ENCODE peak calls at places on chromosomes 3 and 15, in five cellular contexts. One of them, this sample, is unnamed.

GRCh38 chr15:94670436-94671034 is 439.2 kb downstream of the MCTP2 start:
- DNase-seq in breast epithelium: no peak
- DNase-seq in hepatocyte: peak
- DNase-seq in trophoblast cell: peak
- DNase-seq in brain microvascular endothelial cell: peak
- DNase-seq in this sample: peak

GRCh38 chr3:181700168-181701087 is 11.3 kb upstream of the SOX2 start:
- DNase-seq in hepatocyte: peak
- DNase-seq in breast epithelium: no peak
- DNase-seq in brain microvascular endothelial cell: peak
- DNase-seq in trophoblast cell: peak
- DNase-seq in this sample: peak

GRCh38 chr3:114480442-114480841 is 186.6 kb downstream of the TIGIT start:
- DNase-seq in brain microvascular endothelial cell: no peak
- DNase-seq in trophoblast cell: peak
- DNase-seq in hepatocyte: peak
- DNase-seq in breast epithelium: no peak
- DNase-seq in this sample: no peak

GRCh38 chr15:25481208-25481862 is 42.5 kb upstream of the UBE3A start:
- DNase-seq in brain microvascular endothelial cell: no peak
- DNase-seq in hepatocyte: no peak
- DNase-seq in breast epithelium: no peak
- DNase-seq in trophoblast cell: peak
- DNase-seq in this sample: no peak

GRCh38 chr3:156620260-156620659 is 54.1 kb upstream of the TIPARP start:
- DNase-seq in trophoblast cell: peak
- DNase-seq in brain microvascular endothelial cell: peak
- DNase-seq in breast epithelium: no peak
- DNase-seq in hepatocyte: peak
- DNase-seq in this sample: no peak

GRCh38 chr3:143307613-143308183 is 188.1 kb downstream of the CHST2 start:
- DNase-seq in brain microvascular endothelial cell: peak
- DNase-seq in hepatocyte: peak
- DNase-seq in trophoblast cell: peak
- DNase-seq in breast epithelium: no peak
- DNase-seq in this sample: peak

GRCh38 chr3:154971771-154972326 is 108.3 kb upstream of the MME start:
- DNase-seq in trophoblast cell: peak
- DNase-seq in hepatocyte: no peak
- DNase-seq in brain microvascular endothelial cell: no peak
- DNase-seq in breast epithelium: peak
- DNase-seq in this sample: peak

GRCh38 chr3:89300519-89300918 is 193.1 kb downstream of the EPHA3 start:
- DNase-seq in breast epithelium: no peak
- DNase-seq in brain microvascular endothelial cell: no peak
- DNase-seq in hepatocyte: no peak
- DNase-seq in trophoblast cell: no peak
- DNase-seq in this sample: no peak

GRCh38 chr15:60004019-60004845 is at the start of gene FOXB1:
- DNase-seq in breast epithelium: no peak
- DNase-seq in hepatocyte: peak
- DNase-seq in brain microvascular endothelial cell: no peak
- DNase-seq in trophoblast cell: peak
- DNase-seq in this sample: no peak

GRCh38 chr3:56269755-56270154 is 198.5 kb downstream of the ERC2 start:
- DNase-seq in hepatocyte: no peak
- DNase-seq in breast epithelium: no peak
- DNase-seq in brain microvascular endothelial cell: no peak
- DNase-seq in trophoblast cell: no peak
- DNase-seq in this sample: no peak

GRCh38 chr15:70762469-70763119 is 764 bp downstream of the UACA start:
- DNase-seq in trophoblast cell: peak
- DNase-seq in breast epithelium: peak
- DNase-seq in brain microvascular endothelial cell: peak
- DNase-seq in hepatocyte: peak
- DNase-seq in this sample: no peak

GRCh38 chr3:161413127-161413854 is 42.0 kb upstream of the SPTSSB start:
- DNase-seq in hepatocyte: no peak
- DNase-seq in brain microvascular endothelial cell: peak
- DNase-seq in breast epithelium: peak
- DNase-seq in trophoblast cell: no peak
- DNase-seq in this sample: no peak

GRCh38 chr3:52236424-52236886 is 2.5 kb downstream of the TWF2 start:
- DNase-seq in breast epithelium: no peak
- DNase-seq in brain microvascular endothelial cell: no peak
- DNase-seq in trophoblast cell: no peak
- DNase-seq in hepatocyte: no peak
- DNase-seq in this sample: no peak

GRCh38 chr15:59668571-59668970 is 11.3 kb upstream of the GTF2A2 start:
- DNase-seq in breast epithelium: no peak
- DNase-seq in trophoblast cell: no peak
- DNase-seq in brain microvascular endothelial cell: no peak
- DNase-seq in hepatocyte: no peak
- DNase-seq in this sample: no peak

GRCh38 chr3:51544011-51544775 is 5.7 kb downstream of the RAD54L2 start:
- DNase-seq in breast epithelium: no peak
- DNase-seq in brain microvascular endothelial cell: no peak
- DNase-seq in trophoblast cell: no peak
- DNase-seq in hepatocyte: no peak
- DNase-seq in this sample: no peak

GRCh38 chr15:96463376-96463775 is 132.9 kb downstream of the NR2F2 start:
- DNase-seq in hepatocyte: no peak
- DNase-seq in brain microvascular endothelial cell: no peak
- DNase-seq in breast epithelium: no peak
- DNase-seq in trophoblast cell: no peak
- DNase-seq in this sample: no peak

GRCh38 chr3:13016083-13016725 is 57.0 kb downstream of the IQSEC1 start:
- DNase-seq in brain microvascular endothelial cell: no peak
- DNase-seq in trophoblast cell: no peak
- DNase-seq in breast epithelium: no peak
- DNase-seq in hepatocyte: no peak
- DNase-seq in this sample: no peak

GRCh38 chr3:13018039-13018431 is 55.2 kb downstream of the IQSEC1 start:
- DNase-seq in trophoblast cell: no peak
- DNase-seq in breast epithelium: no peak
- DNase-seq in hepatocyte: no peak
- DNase-seq in brain microvascular endothelial cell: no peak
- DNase-seq in this sample: no peak

GRCh38 chr3:13018561-13019242 is 54.5 kb downstream of the IQSEC1 start:
- DNase-seq in breast epithelium: no peak
- DNase-seq in hepatocyte: no peak
- DNase-seq in trophoblast cell: no peak
- DNase-seq in brain microvascular endothelial cell: no peak
- DNase-seq in this sample: no peak

GRCh38 chr3:13016726-13017255 is 56.4 kb downstream of the IQSEC1 start:
- DNase-seq in breast epithelium: no peak
- DNase-seq in trophoblast cell: no peak
- DNase-seq in brain microvascular endothelial cell: no peak
- DNase-seq in hepatocyte: no peak
- DNase-seq in this sample: no peak

DNA sequence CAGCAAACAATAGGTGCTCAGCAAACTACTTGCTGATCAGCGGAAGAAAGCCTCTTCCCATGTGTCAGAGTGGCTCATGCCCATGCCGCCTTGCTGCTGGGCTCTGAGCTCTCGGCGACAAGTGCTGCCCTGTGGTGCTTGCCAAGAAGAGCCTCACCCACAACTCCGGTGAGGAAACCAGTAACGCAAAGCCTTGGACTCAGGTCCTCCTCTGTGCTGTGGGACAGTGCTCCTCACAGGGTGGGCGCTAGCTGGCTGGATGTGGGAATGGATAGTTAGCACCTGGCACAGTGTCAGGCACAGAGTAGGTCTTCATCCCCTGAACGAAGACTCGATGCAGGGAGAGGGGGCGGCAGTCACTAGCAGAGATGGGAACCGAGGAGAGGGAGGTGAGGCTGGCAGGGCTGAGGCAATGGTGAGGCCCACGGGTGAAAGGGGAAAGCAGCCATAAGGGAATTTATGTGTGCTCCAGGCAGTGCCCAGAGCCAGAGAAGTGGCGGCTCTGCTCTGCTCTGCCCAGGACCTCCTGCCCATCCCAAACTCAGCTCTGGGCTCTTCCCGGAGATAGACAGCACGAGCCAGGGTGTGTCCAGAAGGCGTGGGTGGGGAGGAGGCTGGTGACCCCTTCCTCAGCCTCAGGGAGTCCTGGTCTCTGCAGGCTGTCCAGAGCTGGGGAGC is 55.7 kb downstream of the IQSEC1 start:
- DNase-seq in brain microvascular endothelial cell: no peak
- DNase-seq in hepatocyte: no peak
- DNase-seq in breast epithelium: no peak
- DNase-seq in trophoblast cell: no peak
- DNase-seq in this sample: no peak
- H3K4me3 ChIP-seq in brain microvascular endothelial cell: no peak
- H3K4me3 ChIP-seq in hepatocyte: no peak
- H3K4me3 ChIP-seq in breast epithelium: no peak
- H3K4me3 ChIP-seq in trophoblast cell: no peak
- H3K4me3 ChIP-seq in this sample: no peak

GRCh38 chr3:50155491-50155878 is 361 bp downstream of the SEMA3F start:
- DNase-seq in brain microvascular endothelial cell: no peak
- DNase-seq in trophoblast cell: no peak
- DNase-seq in hepatocyte: no peak
- DNase-seq in breast epithelium: no peak
- DNase-seq in this sample: no peak
- H3K4me3 ChIP-seq in brain microvascular endothelial cell: peak
- H3K4me3 ChIP-seq in trophoblast cell: peak
- H3K4me3 ChIP-seq in hepatocyte: peak
- H3K4me3 ChIP-seq in breast epithelium: peak
- H3K4me3 ChIP-seq in this sample: peak

GRCh38 chr15:79967331-79968182 is 3.4 kb downstream of the BCL2A1 start:
- DNase-seq in trophoblast cell: no peak
- DNase-seq in hepatocyte: no peak
- DNase-seq in brain microvascular endothelial cell: no peak
- DNase-seq in breast epithelium: no peak
- DNase-seq in this sample: no peak
- H3K4me3 ChIP-seq in trophoblast cell: no peak
- H3K4me3 ChIP-seq in hepatocyte: no peak
- H3K4me3 ChIP-seq in brain microvascular endothelial cell: no peak
- H3K4me3 ChIP-seq in breast epithelium: no peak
- H3K4me3 ChIP-seq in this sample: no peak

GRCh38 chr3:25455316-25456232 is 27.5 kb downstream of the RARB start:
- DNase-seq in hepatocyte: no peak
- DNase-seq in brain microvascular endothelial cell: peak
- DNase-seq in trophoblast cell: no peak
- DNase-seq in breast epithelium: no peak
- DNase-seq in this sample: no peak

GRCh38 chr3:25456723-25457122 is 28.7 kb downstream of the RARB start:
- DNase-seq in trophoblast cell: no peak
- DNase-seq in brain microvascular endothelial cell: no peak
- DNase-seq in breast epithelium: no peak
- DNase-seq in hepatocyte: no peak
- DNase-seq in this sample: no peak

GRCh38 chr3:25453521-25454410 is 25.7 kb downstream of the RARB start:
- DNase-seq in brain microvascular endothelial cell: peak
- DNase-seq in trophoblast cell: peak
- DNase-seq in breast epithelium: no peak
- DNase-seq in hepatocyte: peak
- DNase-seq in this sample: peak

GRCh38 chr3:25452185-25452584 is 24.1 kb downstream of the RARB start:
- DNase-seq in breast epithelium: no peak
- DNase-seq in brain microvascular endothelial cell: no peak
- DNase-seq in trophoblast cell: no peak
- DNase-seq in hepatocyte: no peak
- DNase-seq in this sample: no peak

DNA sequence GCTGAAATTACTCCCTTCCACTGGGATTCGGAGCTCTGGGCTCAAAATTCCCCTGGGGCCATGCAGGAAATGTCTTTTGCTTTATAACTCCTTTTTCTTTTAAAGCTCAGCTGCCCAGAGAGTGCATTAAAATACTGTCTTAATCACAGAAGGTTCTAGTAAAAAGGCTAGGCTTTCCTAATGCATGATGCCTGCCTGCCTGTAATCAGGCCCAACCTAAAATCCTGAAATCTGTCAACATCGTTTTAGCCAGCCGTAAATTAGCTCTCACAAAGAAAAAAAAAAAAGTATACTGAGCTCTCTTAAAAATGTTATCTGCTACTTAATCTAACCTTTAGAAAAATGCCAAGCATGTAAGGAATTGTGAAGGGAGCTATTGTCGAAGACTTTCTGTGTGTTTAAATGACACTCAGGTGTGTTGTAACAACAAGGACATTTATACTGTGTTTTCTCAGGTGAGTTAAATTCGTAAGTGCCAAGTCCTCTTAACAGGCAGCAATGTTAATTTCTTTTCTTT is 26.4 kb downstream of the RARB start:
- DNase-seq in hepatocyte: no peak
- DNase-seq in trophoblast cell: peak
- DNase-seq in breast epithelium: no peak
- DNase-seq in brain microvascular endothelial cell: no peak
- DNase-seq in this sample: peak
- H3K4me3 ChIP-seq in hepatocyte: no peak
- H3K4me3 ChIP-seq in trophoblast cell: no peak
- H3K4me3 ChIP-seq in breast epithelium: peak
- H3K4me3 ChIP-seq in brain microvascular endothelial cell: no peak
- H3K4me3 ChIP-seq in this sample: no peak

GRCh38 chr3:173584834-173585831 is 187.6 kb downstream of the NLGN1 start:
- DNase-seq in brain microvascular endothelial cell: peak
- DNase-seq in breast epithelium: no peak
- DNase-seq in trophoblast cell: peak
- DNase-seq in hepatocyte: peak
- DNase-seq in this sample: no peak
- H3K4me3 ChIP-seq in brain microvascular endothelial cell: peak
- H3K4me3 ChIP-seq in breast epithelium: peak
- H3K4me3 ChIP-seq in trophoblast cell: peak
- H3K4me3 ChIP-seq in hepatocyte: peak
- H3K4me3 ChIP-seq in this sample: peak

DNA sequence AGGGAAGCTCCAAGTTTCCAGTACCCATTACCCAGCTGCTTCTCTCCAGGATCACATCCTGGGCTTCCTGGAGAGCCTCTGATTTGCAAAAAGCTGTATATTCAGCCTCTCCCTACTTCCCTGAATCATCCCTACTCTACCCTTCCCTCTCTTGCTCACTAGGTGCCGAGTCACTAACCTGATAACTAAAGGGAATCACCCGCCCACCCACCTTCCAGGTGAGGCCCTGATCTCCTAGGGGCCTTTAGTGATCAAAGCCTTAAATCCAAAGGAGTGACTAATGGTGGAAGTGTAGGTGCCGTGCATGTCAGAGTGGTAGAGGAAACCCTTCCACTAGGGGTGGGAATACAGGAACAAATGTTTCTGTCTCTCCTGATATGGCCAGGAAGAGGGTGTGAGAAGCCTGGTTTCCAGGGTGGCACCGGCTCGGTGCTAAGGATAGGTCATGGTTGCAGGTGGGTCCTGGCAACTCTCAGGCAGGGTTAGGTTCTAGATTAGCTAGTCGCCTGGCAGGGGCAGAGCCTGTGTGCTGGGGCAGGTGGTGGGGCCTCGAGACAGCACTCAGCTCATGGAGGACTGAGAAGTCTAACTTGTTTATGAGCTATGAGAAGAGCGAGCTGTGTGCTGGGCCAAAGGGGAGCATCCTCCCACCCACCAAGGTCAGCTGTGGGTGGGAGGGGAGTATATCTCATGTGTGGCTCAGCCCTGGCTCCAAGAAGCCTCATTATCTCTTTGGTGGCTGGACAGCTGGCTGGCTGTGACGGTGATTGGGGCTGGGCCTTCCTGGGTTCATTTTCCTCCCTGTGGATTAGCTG is 10.1 kb downstream of the SEMA7A start:
- DNase-seq in brain microvascular endothelial cell: no peak
- DNase-seq in breast epithelium: no peak
- DNase-seq in hepatocyte: no peak
- DNase-seq in trophoblast cell: no peak
- DNase-seq in this sample: no peak
- H3K4me3 ChIP-seq in brain microvascular endothelial cell: no peak
- H3K4me3 ChIP-seq in breast epithelium: no peak
- H3K4me3 ChIP-seq in hepatocyte: no peak
- H3K4me3 ChIP-seq in trophoblast cell: no peak
- H3K4me3 ChIP-seq in this sample: no peak

This sample was measured in AG09309.